ENCODE peak calls at places on chromosomes 3 and 15, in five cellular contexts. C is CD4-positive, alpha-beta T cell; M is GM10248; W is GM06990; O is MM.1S. I is an unnamed sample.

GRCh38 chr3:126911162-126912026 is 71.5 kb upstream of the PLXNA1 start:
- DNase-seq in O (peak), M (peak), C (peak), W (peak), I (peak)

GRCh38 chr15:59384507-59384906 is 11.8 kb upstream of the MYO1E start:
- DNase-seq in M (peak), W (peak), O (no peak), C (no peak), I (peak)

GRCh38 chr15:43126358-43126757 is 7.0 kb upstream of the TMEM62 start:
- DNase-seq in W (no peak), C (no peak), M (no peak), O (no peak), I (no peak)

GRCh38 chr3:71323558-71323957 is 260.0 kb downstream of the FOXP1 start:
- DNase-seq in M (no peak), O (no peak), W (no peak), C (no peak), I (no peak)

GRCh38 chr3:151971814-151972579 is 98.6 kb downstream of the SUCNR1 start:
- DNase-seq in C (no peak), W (no peak), M (no peak), O (no peak), I (no peak)

GRCh38 chr3:122679467-122680291 is 960 bp upstream of the PARP14 start:
- DNase-seq in M (no peak), W (peak), O (peak), C (no peak), I (peak)

GRCh38 chr3:46867550-46867898 is 4.3 kb upstream of the MYL3 start:
- DNase-seq in C (no peak), M (no peak), W (no peak), O (no peak), I (no peak)

GRCh38 chr3:99902091-99902490 is 84.4 kb downstream of the CMSS1 start:
- DNase-seq in C (no peak), O (no peak), M (no peak), W (peak), I (no peak)

GRCh38 chr3:104044002-104044401 is 1322.7 kb upstream of the ALCAM start:
- DNase-seq in O (no peak), W (no peak), M (no peak), C (no peak), I (no peak)

GRCh38 chr3:33218072-33218445 is 551 bp downstream of the SUSD5 start:
- DNase-seq in C (no peak), W (no peak), O (no peak), M (no peak), I (no peak)

GRCh38 chr15:43469867-43470266 is 23.1 kb downstream of the TP53BP1 start:
- DNase-seq in W (no peak), O (no peak), M (no peak), C (no peak), I (no peak)

GRCh38 chr3:50632450-50632849 is 15.5 kb downstream of the MAPKAPK3 start:
- DNase-seq in W (no peak), M (peak), C (no peak), O (no peak), I (no peak)

GRCh38 chr3:11236588-11237461 is 35.4 kb upstream of the ATG7 start:
- DNase-seq in W (peak), C (peak), O (peak), M (peak), I (peak)

GRCh38 chr3:12979947-12980487 is 93.2 kb downstream of the IQSEC1 start:
- DNase-seq in O (no peak), C (no peak), W (no peak), M (no peak), I (no peak)

GRCh38 chr3:73086071-73086494 is 24.6 kb downstream of the EBLN2 start:
- DNase-seq in M (peak), C (peak), W (no peak), O (peak), I (peak)

GRCh38 chr15:100108846-100109245 is 232.9 kb downstream of the ADAMTS17 start:
- DNase-seq in W (no peak), C (no peak), O (no peak), M (no peak), I (no peak)

GRCh38 chr3:78353231-78353630 is 1313.3 kb downstream of the ROBO2 start:
- DNase-seq in M (no peak), O (no peak), C (no peak), W (no peak), I (no peak)

GRCh38 chr3:185089343-185089742 is 63.5 kb downstream of the C3orf70 start:
- DNase-seq in M (no peak), W (no peak), O (no peak), C (no peak), I (no peak)

GRCh38 chr3:194672876-194673275 is 885 bp upstream of the LSG1 start:
- DNase-seq in C (no peak), W (no peak), O (no peak), M (no peak), I (no peak)

GRCh38 chr3:13780432-13781173 is 99.3 kb downstream of the WNT7A start:
- DNase-seq in M (no peak), C (no peak), W (no peak), O (no peak), I (no peak)

GRCh38 chr3:194269610-194270145 is 81.5 kb downstream of the CPN2 start:
- DNase-seq in M (no peak), C (no peak), W (peak), O (no peak), I (peak)

GRCh38 chr3:56303508-56303907 is 164.8 kb downstream of the ERC2 start:
- DNase-seq in M (peak), W (peak), O (peak), C (no peak), I (peak)

GRCh38 chr3:97981886-97982285 is 9.7 kb upstream of the RIOX2 start:
- DNase-seq in M (no peak), W (no peak), O (peak), C (no peak), I (no peak)

GRCh38 chr15:100275641-100276040 is 66.1 kb downstream of the ADAMTS17 start:
- DNase-seq in O (no peak), C (no peak), M (no peak), W (no peak), I (no peak)

GRCh38 chr15:65146438-65146837 is 12.8 kb upstream of the PDCD7 start:
- DNase-seq in M (no peak), O (no peak), C (no peak), W (no peak), I (no peak)

GRCh38 chr3:41819200-41819599 is 142.7 kb downstream of the ULK4 start:
- DNase-seq in W (no peak), O (no peak), M (no peak), C (no peak), I (no peak)

GRCh38 chr3:25033407-25034029 is 394.5 kb upstream of the RARB start:
- DNase-seq in C (no peak), M (peak), W (no peak), O (peak), I (peak)
- TF ChIP-seq CTCF in C (no peak), M (peak), W (peak), O (peak), I (peak)

DNA sequence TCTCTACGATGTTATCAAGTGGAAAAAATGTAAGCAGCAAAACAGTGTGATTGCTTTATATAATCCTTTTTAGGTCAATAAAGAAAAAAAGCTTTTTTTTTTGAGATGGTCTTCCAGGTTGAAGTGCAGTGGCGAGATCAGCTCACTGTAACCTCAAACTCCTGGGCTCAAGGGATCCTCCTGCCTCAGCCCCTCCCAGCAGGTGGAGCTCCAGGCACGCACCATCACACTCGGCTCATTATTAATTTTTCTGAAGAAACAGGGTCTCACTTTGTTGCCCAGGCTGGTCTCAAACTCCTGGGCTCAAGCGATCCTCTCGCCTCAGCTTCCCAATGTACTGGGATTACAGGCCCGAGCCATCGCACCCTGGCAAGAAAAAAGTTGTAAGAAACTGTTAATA is 17.3 kb downstream of the RNF168 start:
- DNase-seq in C (peak), M (no peak), O (no peak), W (no peak), I (no peak)
- TF ChIP-seq CTCF in C (peak), M (peak), O (peak), W (peak), I (peak)

DNA sequence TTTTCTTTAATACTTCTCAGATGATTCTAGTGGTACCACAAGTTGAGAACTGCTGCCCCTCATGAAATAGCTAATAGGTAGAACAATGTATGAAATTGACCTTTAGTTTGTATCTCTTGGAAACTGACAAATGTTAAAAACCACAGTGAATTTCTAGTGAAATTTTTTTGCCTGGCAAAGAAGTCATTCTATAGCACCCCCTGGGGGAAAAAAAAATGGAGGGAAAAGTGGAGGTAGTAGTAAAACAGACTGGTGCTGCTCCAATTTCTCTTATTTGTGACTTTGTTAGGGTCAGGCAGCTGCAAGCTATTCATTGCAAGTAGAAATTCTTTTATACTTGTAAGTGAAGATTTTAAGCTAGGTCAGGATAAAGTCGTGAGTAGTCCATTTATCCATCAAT is 605.0 kb downstream of the NLGN1 start:
- DNase-seq in C (no peak), O (peak), W (no peak), M (no peak), I (no peak)
- TF ChIP-seq CTCF in C (no peak), O (peak), W (no peak), M (no peak), I (no peak)

GRCh38 chr15:88467073-88467934 is at the start of the genes MRPL46 and MRPS11:
- DNase-seq in M (peak), O (peak), W (peak), C (peak), I (peak)

GRCh38 chr15:88469321-88469720 is 1.8 kb downstream of the MRPS11 start:
- DNase-seq in M (no peak), C (no peak), O (no peak), W (no peak), I (no peak)

GRCh38 chr15:88470625-88471372 is 3.3 kb downstream of the MRPS11 start:
- DNase-seq in W (no peak), M (no peak), C (no peak), O (peak), I (no peak)

GRCh38 chr15:88465633-88466219 is 1.5 kb downstream of the MRPL46 start:
- DNase-seq in O (no peak), W (no peak), M (no peak), C (no peak), I (no peak)

GRCh38 chr15:88467935-88468528 is 524 bp downstream of the MRPS11 start:
- DNase-seq in C (no peak), W (no peak), O (peak), M (no peak), I (no peak)
- TF ChIP-seq CTCF in C (no peak), W (peak), O (peak), M (peak), I (peak)

GRCh38 chr15:90547545-90547944 is 17.8 kb downstream of the CRTC3 start:
- DNase-seq in W (no peak), O (no peak), C (no peak), M (no peak), I (no peak)

GRCh38 chr15:90539789-90540188 is 10.1 kb downstream of the CRTC3 start:
- DNase-seq in M (no peak), W (no peak), O (no peak), C (no peak), I (no peak)

GRCh38 chr15:90540768-90541167 is 11.0 kb downstream of the CRTC3 start:
- DNase-seq in W (no peak), M (no peak), C (no peak), O (no peak), I (no peak)

GRCh38 chr15:90550919-90551318 is 21.2 kb downstream of the CRTC3 start:
- DNase-seq in M (peak), O (no peak), C (no peak), W (no peak), I (no peak)

DNA sequence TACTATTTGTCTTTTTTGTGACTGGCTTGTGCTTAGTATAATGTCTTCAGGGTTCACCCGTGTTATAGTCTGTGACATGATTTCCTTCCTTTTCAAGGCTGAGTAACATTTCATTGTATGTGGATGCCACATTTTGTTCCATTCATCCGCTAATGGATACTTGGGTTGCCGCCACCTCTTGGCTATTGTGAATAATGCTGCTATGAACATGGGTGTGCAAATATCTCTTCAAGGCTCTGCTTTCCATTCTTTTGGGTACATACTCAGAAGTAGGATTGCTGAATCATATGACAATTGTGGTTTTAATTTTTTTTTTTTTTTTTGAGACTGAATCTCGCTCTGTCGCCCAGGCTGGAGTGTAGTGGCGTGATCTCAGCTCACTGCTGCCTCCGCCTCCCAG is 15.4 kb downstream of the CRTC3 start:
- DNase-seq in O (no peak), C (no peak), W (no peak), M (no peak), I (no peak)
- TF ChIP-seq CTCF in O (peak), C (no peak), W (no peak), M (no peak), I (no peak)

GRCh38 chr3:177102526-177102925 is 94.8 kb downstream of the TBL1XR1 start:
- DNase-seq in O (no peak), W (no peak), M (no peak), C (no peak), I (no peak)

GRCh38 chr3:177104299-177104992 is 92.8 kb downstream of the TBL1XR1 start:
- DNase-seq in C (no peak), M (no peak), O (no peak), W (no peak), I (no peak)

GRCh38 chr3:177093966-177094365 is 103.3 kb downstream of the TBL1XR1 start:
- DNase-seq in M (no peak), O (no peak), W (no peak), C (no peak), I (no peak)

DNA sequence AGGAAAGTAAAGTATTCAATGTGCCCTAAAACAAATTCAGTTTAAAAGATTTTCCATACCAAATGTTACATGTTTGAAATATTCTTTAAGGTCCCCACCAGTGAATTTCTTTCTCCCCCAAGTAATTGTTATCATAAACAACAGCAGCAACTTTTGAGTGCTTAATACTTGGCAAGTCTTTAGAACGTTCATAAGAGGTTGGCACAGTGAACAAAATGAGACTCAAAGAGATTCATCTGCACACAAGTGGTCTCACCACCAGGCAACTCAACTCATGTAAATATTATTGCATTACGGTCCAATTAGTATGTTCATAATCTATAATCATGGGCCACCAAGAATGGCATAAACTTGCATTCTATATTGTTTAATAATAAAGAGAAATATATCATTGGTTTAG is 98.7 kb downstream of the TBL1XR1 start:
- DNase-seq in M (no peak), O (no peak), C (no peak), W (no peak), I (no peak)
- TF ChIP-seq CTCF in M (no peak), O (no peak), C (no peak), W (no peak), I (no peak)